ENCODE peak calls at places on chromosome 9, in eight cellular contexts. S, N, G, J, W, H, I and C are unnamed samples.

GRCh38 chr9:35051069-35051967 is 21.1 kb downstream of the VCP start:
- DNase-seq in H (peak), G (peak), I (no peak), S (no peak), N (peak), W (peak), J (peak), C (peak)

GRCh38 chr9:111107141-111107540 is 68.9 kb upstream of the LPAR1 start:
- DNase-seq in N (no peak), G (no peak), H (no peak), S (no peak), I (no peak), J (no peak), W (no peak), C (no peak)

GRCh38 chr9:97721396-97721795 is 24.3 kb upstream of the XPA start:
- DNase-seq in S (no peak), H (no peak), I (no peak), G (no peak), W (no peak), N (no peak), J (no peak), C (peak)

GRCh38 chr9:98607787-98608186 is 100.9 kb downstream of the GABBR2 start:
- DNase-seq in N (no peak), G (no peak), W (no peak), J (no peak), I (no peak), H (no peak), S (no peak), C (peak)

GRCh38 chr9:35406183-35406959 is 83.5 kb upstream of the RUSC2 start:
- DNase-seq in W (peak), I (no peak), G (no peak), S (no peak), N (peak), H (no peak), J (peak), C (no peak)

GRCh38 chr9:35686222-35687203 is 3.2 kb downstream of the TPM2 start:
- DNase-seq in N (no peak), J (no peak), H (no peak), G (no peak), I (no peak), W (no peak), S (no peak), C (no peak)

GRCh38 chr9:89633404-89633803 is 28.6 kb downstream of the GADD45G start:
- DNase-seq in S (no peak), J (no peak), W (no peak), G (no peak), I (no peak), N (no peak), H (no peak), C (no peak)

GRCh38 chr9:137379761-137380161 is 43.2 kb downstream of the EXD3 start:
- DNase-seq in W (no peak), S (no peak), G (no peak), H (no peak), N (no peak), J (peak), I (peak), C (no peak)

GRCh38 chr9:92716557-92716956 is 46.6 kb upstream of the IPPK start:
- DNase-seq in N (peak), J (peak), I (no peak), S (peak), H (peak), G (peak), W (peak), C (peak)

GRCh38 chr9:14500705-14501104 is 186.8 kb upstream of the NFIB start:
- DNase-seq in J (no peak), S (no peak), I (no peak), W (no peak), G (no peak), N (no peak), H (no peak), C (no peak)

GRCh38 chr9:13386935-13387667 is 107.6 kb upstream of the MPDZ start:
- DNase-seq in W (no peak), S (no peak), G (no peak), J (no peak), I (no peak), H (no peak), N (no peak), C (peak)

GRCh38 chr9:14349141-14349817 is 35.3 kb upstream of the NFIB start:
- DNase-seq in W (no peak), G (no peak), N (no peak), J (no peak), S (no peak), I (no peak), H (no peak), C (no peak)

GRCh38 chr9:116087246-116087645 is 66.3 kb upstream of the PAPPA start:
- DNase-seq in N (no peak), H (peak), J (peak), S (no peak), I (no peak), G (no peak), W (no peak), C (no peak)

GRCh38 chr9:95874303-95874988 is 1.0 kb upstream of the ERCC6L2 start:
- DNase-seq in H (no peak), W (no peak), J (no peak), N (no peak), G (no peak), I (no peak), S (no peak), C (peak)

GRCh38 chr9:135809166-135809565 is 98.2 kb downstream of the CAMSAP1 start:
- DNase-seq in J (no peak), G (no peak), N (no peak), S (no peak), W (no peak), I (peak), H (no peak), C (peak)

GRCh38 chr9:127809562-127810377 is 7.1 kb downstream of the FPGS start:
- DNase-seq in S (no peak), G (peak), J (no peak), H (no peak), N (no peak), I (no peak), W (no peak), C (peak)

GRCh38 chr9:113738898-113739604 is 137.1 kb upstream of the ZNF618 start:
- DNase-seq in N (no peak), H (no peak), I (no peak), W (no peak), J (no peak), S (no peak), G (no peak), C (no peak)

GRCh38 chr9:88949425-88949824 is 41.8 kb upstream of the S1PR3 start:
- DNase-seq in G (no peak), J (no peak), I (no peak), S (no peak), N (no peak), H (peak), W (no peak), C (no peak)

GRCh38 chr9:121200346-121200745 is 1.3 kb downstream of the RAB14 start:
- DNase-seq in N (no peak), I (no peak), G (no peak), S (no peak), H (no peak), W (no peak), J (no peak), C (no peak)

GRCh38 chr9:112043423-112043822 is 131.7 kb downstream of the SUSD1 start:
- DNase-seq in G (no peak), N (no peak), S (no peak), I (no peak), J (no peak), W (no peak), H (no peak), C (no peak)

GRCh38 chr9:97938081-97938644 is at the start of gene HEMGN:
- DNase-seq in H (no peak), N (no peak), W (no peak), G (no peak), S (no peak), J (no peak), I (no peak), C (no peak)

GRCh38 chr9:119802115-119802514 is 432.9 kb upstream of the BRINP1 start:
- DNase-seq in J (no peak), N (no peak), G (no peak), W (no peak), S (no peak), H (no peak), I (no peak), C (no peak)

GRCh38 chr9:73180373-73180772 is 28.7 kb downstream of the ANXA1 start:
- DNase-seq in W (no peak), J (no peak), I (no peak), G (no peak), N (no peak), S (no peak), H (no peak), C (peak)

GRCh38 chr9:89439571-89439970 is 58.3 kb downstream of the SEMA4D start:
- DNase-seq in S (no peak), N (no peak), W (no peak), G (no peak), H (no peak), J (no peak), I (no peak), C (no peak)

GRCh38 chr9:79116064-79116463 is 455.7 kb upstream of the TLE4 start:
- DNase-seq in H (peak), G (no peak), W (no peak), I (no peak), S (no peak), J (no peak), N (no peak), C (no peak)

GRCh38 chr9:71552480-71552879 is 215.8 kb downstream of the CEMIP2 start:
- DNase-seq in G (no peak), N (no peak), J (no peak), I (no peak), H (peak), W (no peak), S (no peak), C (no peak)

GRCh38 chr9:84851935-84852585 is 182.5 kb downstream of the NTRK2 start:
- DNase-seq in S (no peak), N (no peak), G (peak), W (no peak), I (no peak), J (peak), H (peak), C (peak)

GRCh38 chr9:128555180-128555721 is 2.9 kb downstream of the SPTAN1 start:
- DNase-seq in N (no peak), W (no peak), I (no peak), H (no peak), G (peak), J (no peak), S (no peak), C (peak)

GRCh38 chr9:120265791-120266190 is 314.2 kb downstream of the CDK5RAP2 start:
- DNase-seq in S (no peak), W (no peak), J (peak), N (no peak), I (no peak), H (peak), G (no peak), C (no peak)

GRCh38 chr9:131312822-131313770 is 23.6 kb downstream of the PLPP7 start:
- DNase-seq in J (no peak), H (no peak), S (no peak), I (no peak), G (no peak), W (no peak), N (no peak), C (no peak)

GRCh38 chr9:136862849-136863622 is 3.1 kb downstream of the EDF1 start:
- DNase-seq in G (no peak), I (peak), H (no peak), N (no peak), J (peak), W (no peak), S (no peak), C (no peak)

GRCh38 chr9:115715656-115716055 is 437.9 kb upstream of the PAPPA start:
- DNase-seq in G (no peak), I (no peak), W (no peak), N (no peak), H (no peak), J (no peak), S (no peak), C (no peak)

GRCh38 chr9:136899196-136899595 is 12.9 kb downstream of the TRAF2 start:
- DNase-seq in G (no peak), J (no peak), N (no peak), H (no peak), W (no peak), I (no peak), S (no peak), C (no peak)

GRCh38 chr9:37531699-37532098 is 44.5 kb downstream of the FBXO10 start:
- DNase-seq in I (no peak), H (no peak), W (no peak), G (no peak), N (peak), J (no peak), S (no peak), C (no peak)